ENCODE peak calls at places on chromosomes 2 and 18, in seven cellular contexts. I is psoas muscle, V is gastrocnemius medialis, U is fibroblast of lung, O is PC-9, L is astrocyte, X is endothelial cell of umbilical vein. E is an unnamed sample.

GRCh38 chr18:50507120-50507590 is 52.7 kb upstream of the MAPK4 start:
- DNase-seq in U (peak; percentile 2), O (no peak), L (no peak), V (no peak), X (no peak), I (peak; percentile 63), E (peak; percentile 59)

GRCh38 chr2:1455466-1455865 is 42.2 kb downstream of the TPO start:
- DNase-seq in L (no peak), I (no peak), V (no peak), U (no peak), O (no peak), X (no peak), E (no peak)

GRCh38 chr2:5365871-5366461 is 326.2 kb upstream of the SOX11 start:
- DNase-seq in X (peak; percentile 7), V (peak; percentile 8), O (peak; percentile 38), I (peak; percentile 72), U (peak; percentile 67), L (peak; percentile 16), E (peak; percentile 73)

GRCh38 chr2:223526106-223526505 is 76.1 kb downstream of the SCG2 start:
- DNase-seq in O (peak; percentile 65), I (no peak), X (no peak), U (no peak), V (no peak), L (peak; percentile 36), E (no peak)

GRCh38 chr2:231362785-231363184 is 32.7 kb upstream of the B3GNT7 start:
- DNase-seq in L (no peak), O (no peak), I (no peak), U (no peak), X (no peak), V (no peak), E (no peak)

GRCh38 chr2:14072338-14072737 is 560.2 kb upstream of the LRATD1 start:
- DNase-seq in O (peak; percentile 39), L (peak; percentile 3), U (peak; percentile 26), V (no peak), I (no peak), X (no peak), E (no peak)

GRCh38 chr18:6732952-6733351 is 3.4 kb downstream of the ARHGAP28 start:
- DNase-seq in U (peak; percentile 61), V (no peak), O (no peak), I (no peak), L (no peak), X (peak; percentile 52), E (no peak)

GRCh38 chr2:190637903-190638618 is 10.8 kb upstream of the NAB1 start:
- DNase-seq in U (no peak), L (peak; percentile 20), X (peak; percentile 7), I (peak; percentile 53), V (no peak), O (no peak), E (no peak)

GRCh38 chr2:33650171-33650570 is 51.1 kb upstream of the FAM98A start:
- DNase-seq in V (no peak), U (no peak), L (no peak), I (no peak), X (no peak), O (no peak), E (no peak)

GRCh38 chr2:135037831-135038230 is 9.4 kb downstream of the MAP3K19 start:
- DNase-seq in X (no peak), L (no peak), I (no peak), V (no peak), O (no peak), U (no peak), E (no peak)

GRCh38 chr2:135048122-135048521 is 875 bp upstream of the MAP3K19 start:
- DNase-seq in V (no peak), O (no peak), L (no peak), X (no peak), I (no peak), U (no peak), E (no peak)

GRCh38 chr2:135047295-135047694 is at the start of gene MAP3K19:
- DNase-seq in U (no peak), V (no peak), O (no peak), X (no peak), L (no peak), I (no peak), E (no peak)

GRCh38 chr2:135043345-135043744 is 3.9 kb downstream of the MAP3K19 start:
- DNase-seq in O (no peak), L (no peak), I (no peak), X (no peak), V (no peak), U (no peak), E (no peak)
- TF ChIP-seq CTCF in O (peak; percentile 66), L (peak; percentile 35), I (peak; percentile 16), X (peak; percentile 44), V (peak; percentile 30), U (peak; percentile 44), E (peak; percentile 30)

GRCh38 chr2:128380061-128380889 is 61.6 kb upstream of the HS6ST1 start:
- DNase-seq in U (no peak), O (no peak), L (no peak), X (no peak), V (no peak), I (no peak), E (no peak)
- H3K4me1 ChIP-seq in U (peaks cover 8% of the 10 kb centered on the region), O (no peaks in the 10 kb centered on the region), L (peaks cover 13% of the 10 kb centered on the region), X (no peaks in the 10 kb centered on the region), V (no peaks in the 10 kb centered on the region), I (no peaks in the 10 kb centered on the region), E (peaks cover 43% of the 10 kb centered on the region)

GRCh38 chr2:98577313-98577712 is 31.0 kb downstream of the COA5 start:
- DNase-seq in U (no peak), O (no peak), L (no peak), X (no peak), I (no peak), V (no peak), E (no peak)
- TF ChIP-seq CTCF in U (no peak), O (no peak), L (no peak), X (no peak), I (no peak), V (no peak), E (peak; percentile 31)

GRCh38 chr2:147855316-147855715 is 10.5 kb downstream of the ACVR2A start:
- DNase-seq in V (no peak), X (no peak), U (no peak), L (no peak), I (no peak), O (no peak), E (no peak)
- H3K4me1 ChIP-seq in V (peaks cover 61% of the 10 kb centered on the region), X (peaks cover 3% of the 10 kb centered on the region), U (no peaks in the 10 kb centered on the region), L (no peaks in the 10 kb centered on the region), I (peaks cover 70% of the 10 kb centered on the region), O (no peaks in the 10 kb centered on the region), E (peaks cover 4% of the 10 kb centered on the region)

GRCh38 chr2:172813314-172813888 is 77.8 kb downstream of the RAPGEF4 start:
- DNase-seq in V (no peak), U (peak; percentile 54), X (peak; percentile 68), O (no peak), I (no peak), L (no peak), E (peak; percentile 16)
- TF ChIP-seq CTCF in V (peak; percentile 31), U (peak; percentile 58), X (no peak), O (peak; percentile 81), I (no peak), L (peak; percentile 51), E (peak; percentile 42)

DNA sequence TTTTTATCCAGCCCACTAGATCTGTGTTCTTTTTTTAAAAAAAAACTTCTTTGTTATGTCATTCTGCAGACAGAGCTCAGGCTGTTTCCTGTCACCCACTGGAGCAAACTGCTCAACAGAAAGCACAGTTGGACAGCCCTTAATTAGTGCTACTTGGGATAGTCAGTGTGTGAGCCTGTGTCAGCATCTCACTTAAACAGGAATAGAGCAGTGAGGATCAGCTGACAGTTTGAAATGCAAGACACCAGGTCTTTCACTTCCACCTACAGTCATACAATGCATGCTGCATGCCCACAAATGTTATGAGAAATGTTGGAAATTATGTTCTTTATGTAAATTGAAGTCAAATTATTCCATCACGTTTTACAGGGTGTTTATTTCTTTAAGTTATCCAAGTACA is 174.9 kb downstream of the NR4A2 start:
- DNase-seq in I (no peak), L (no peak), U (no peak), V (no peak), X (no peak), O (no peak), E (no peak)
- H3K4me1 ChIP-seq in I (no peaks in the 10 kb centered on the region), L (no peaks in the 10 kb centered on the region), U (no peaks in the 10 kb centered on the region), V (no peaks in the 10 kb centered on the region), X (no peaks in the 10 kb centered on the region), O (no peaks in the 10 kb centered on the region), E (no peaks in the 10 kb centered on the region)

GRCh38 chr18:27114842-27115241 is 70.3 kb downstream of the CHST9 start:
- DNase-seq in O (no peak), V (no peak), L (no peak), U (no peak), I (no peak), X (no peak), E (no peak)

GRCh38 chr18:27110319-27110718 is 74.8 kb downstream of the CHST9 start:
- DNase-seq in I (no peak), U (no peak), V (no peak), O (no peak), X (no peak), L (no peak), E (no peak)

GRCh38 chr18:27109403-27109802 is 75.7 kb downstream of the CHST9 start:
- DNase-seq in L (no peak), O (no peak), V (no peak), I (no peak), X (no peak), U (no peak), E (no peak)

GRCh38 chr18:27113358-27113757 is 71.8 kb downstream of the CHST9 start:
- DNase-seq in L (no peak), V (no peak), U (no peak), I (no peak), X (no peak), O (no peak), E (no peak)

GRCh38 chr18:27108842-27109241 is 76.3 kb downstream of the CHST9 start:
- DNase-seq in X (no peak), I (no peak), O (no peak), L (no peak), V (no peak), U (no peak), E (no peak)
- TF ChIP-seq CTCF in X (no peak), I (no peak), O (no peak), L (no peak), V (no peak), U (no peak), E (no peak)

GRCh38 chr2:55906993-55907392 is 16.6 kb downstream of the EFEMP1 start:
- DNase-seq in L (no peak), O (no peak), I (no peak), V (no peak), X (no peak), U (no peak), E (no peak)
- H3K4me1 ChIP-seq in L (peaks cover under 1% of the 10 kb centered on the region), O (peaks cover 10% of the 10 kb centered on the region), I (no peaks in the 10 kb centered on the region), V (no peaks in the 10 kb centered on the region), X (peaks cover 70% of the 10 kb centered on the region), U (no peaks in the 10 kb centered on the region), E (peaks cover under 1% of the 10 kb centered on the region)

DNA sequence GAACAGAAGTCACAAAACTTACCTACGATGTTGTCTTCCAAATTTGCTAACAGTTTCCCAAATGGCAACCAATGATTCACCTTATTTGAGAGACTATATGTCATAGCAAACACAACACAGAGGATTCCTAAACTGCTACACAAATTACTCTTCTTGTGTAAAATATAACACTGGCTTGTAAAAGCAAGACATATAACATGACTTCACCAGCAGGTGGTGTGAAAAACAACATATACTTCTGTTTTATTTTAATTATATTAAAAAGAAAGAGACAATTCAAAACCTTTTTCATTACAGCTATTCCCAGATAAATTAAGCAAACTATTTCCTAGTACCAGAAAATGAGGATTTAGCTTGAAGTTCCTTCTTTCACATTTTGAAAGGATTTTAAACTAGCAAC is 62.2 kb downstream of the SCN3A start:
- DNase-seq in O (no peak), L (no peak), X (no peak), V (no peak), I (no peak), U (no peak), E (no peak)
- TF ChIP-seq CTCF in O (no peak), L (peak; percentile 18), X (no peak), V (no peak), I (no peak), U (no peak), E (peak; percentile 48)

GRCh38 chr2:68689553-68690537 is 44.8 kb upstream of the ARHGAP25 start:
- DNase-seq in X (no peak), V (no peak), L (no peak), O (no peak), I (no peak), U (no peak), E (no peak)
- H3K4me1 ChIP-seq in X (no peaks in the 10 kb centered on the region), V (no peaks in the 10 kb centered on the region), L (no peaks in the 10 kb centered on the region), O (no peaks in the 10 kb centered on the region), I (no peaks in the 10 kb centered on the region), U (no peaks in the 10 kb centered on the region), E (no peaks in the 10 kb centered on the region)